ENCODE peak calls at places on chromosome 19, in seven cellular contexts. One of them, this sample, is unnamed.

GRCh38 chr19:33293255-33294057 is 8.9 kb downstream of the CEBPA start:
- DNase-seq in prostate gland: peak; percentile 74
- DNase-seq in stomach: no peak
- DNase-seq in SK-N-SH: no peak
- DNase-seq in breast epithelium: no peak
- DNase-seq in sigmoid colon: no peak
- DNase-seq in suprapubic skin: no peak
- DNase-seq in this sample: no peak

GRCh38 chr19:36207605-36208252 is 6.7 kb downstream of the ZNF565 start:
- DNase-seq in prostate gland: no peak
- DNase-seq in stomach: no peak
- DNase-seq in SK-N-SH: peak; percentile 46
- DNase-seq in breast epithelium: no peak
- DNase-seq in sigmoid colon: no peak
- DNase-seq in suprapubic skin: no peak
- DNase-seq in this sample: peak; percentile 35

GRCh38 chr19:39001016-39001415 is 25.5 kb upstream of the FBXO17 start:
- DNase-seq in prostate gland: no peak
- DNase-seq in stomach: no peak
- DNase-seq in SK-N-SH: no peak
- DNase-seq in breast epithelium: no peak
- DNase-seq in sigmoid colon: no peak
- DNase-seq in suprapubic skin: no peak
- DNase-seq in this sample: no peak

GRCh38 chr19:4909897-4910593 is 744 bp downstream of the UHRF1 start:
- DNase-seq in prostate gland: peak; percentile 91
- DNase-seq in stomach: peak; percentile 93
- DNase-seq in SK-N-SH: peak; percentile 99
- DNase-seq in breast epithelium: peak; percentile 90
- DNase-seq in sigmoid colon: peak; percentile 94
- DNase-seq in suprapubic skin: peak; percentile 97
- DNase-seq in this sample: peak; percentile 98

GRCh38 chr19:18294467-18294864 is 13.0 kb upstream of the JUND start:
- DNase-seq in prostate gland: peak; percentile 41
- DNase-seq in stomach: peak; percentile 66
- DNase-seq in SK-N-SH: peak; percentile 83
- DNase-seq in breast epithelium: no peak
- DNase-seq in sigmoid colon: no peak
- DNase-seq in suprapubic skin: no peak
- DNase-seq in this sample: no peak

GRCh38 chr19:46670874-46671273 is 9.9 kb upstream of the DACT3 start:
- DNase-seq in prostate gland: no peak
- DNase-seq in stomach: no peak
- DNase-seq in SK-N-SH: no peak
- DNase-seq in breast epithelium: no peak
- DNase-seq in sigmoid colon: no peak
- DNase-seq in suprapubic skin: no peak
- DNase-seq in this sample: no peak

GRCh38 chr19:8526345-8527062 is 12.5 kb upstream of the ZNF414 start:
- DNase-seq in prostate gland: peak; percentile 91
- DNase-seq in stomach: peak; percentile 93
- DNase-seq in SK-N-SH: peak; percentile 95
- DNase-seq in breast epithelium: peak; percentile 92
- DNase-seq in sigmoid colon: peak; percentile 95
- DNase-seq in suprapubic skin: peak; percentile 94
- DNase-seq in this sample: no peak

GRCh38 chr19:10884273-10884672 is 12.9 kb downstream of the CARM1 start:
- DNase-seq in prostate gland: no peak
- DNase-seq in stomach: no peak
- DNase-seq in SK-N-SH: no peak
- DNase-seq in breast epithelium: no peak
- DNase-seq in sigmoid colon: peak; percentile 85
- DNase-seq in suprapubic skin: no peak
- DNase-seq in this sample: no peak

GRCh38 chr19:39306075-39306474 is 9.9 kb downstream of the IFNL1 start:
- DNase-seq in prostate gland: no peak
- DNase-seq in stomach: no peak
- DNase-seq in SK-N-SH: no peak
- DNase-seq in breast epithelium: no peak
- DNase-seq in sigmoid colon: no peak
- DNase-seq in suprapubic skin: no peak
- DNase-seq in this sample: no peak

GRCh38 chr19:7993560-7993959 is 11.9 kb downstream of the ELAVL1 start:
- DNase-seq in prostate gland: no peak
- DNase-seq in stomach: no peak
- DNase-seq in SK-N-SH: no peak
- DNase-seq in breast epithelium: no peak
- DNase-seq in sigmoid colon: no peak
- DNase-seq in suprapubic skin: no peak
- DNase-seq in this sample: no peak

GRCh38 chr19:3276341-3276799 is 51.9 kb downstream of the CELF5 start:
- DNase-seq in prostate gland: peak; percentile 5
- DNase-seq in stomach: peak; percentile 34
- DNase-seq in SK-N-SH: peak; percentile 86
- DNase-seq in breast epithelium: peak; percentile 56
- DNase-seq in sigmoid colon: no peak
- DNase-seq in suprapubic skin: no peak
- DNase-seq in this sample: peak; percentile 49

GRCh38 chr19:45474191-45474940 is 6.6 kb downstream of the FOSB start:
- DNase-seq in prostate gland: no peak
- DNase-seq in stomach: no peak
- DNase-seq in SK-N-SH: no peak
- DNase-seq in breast epithelium: no peak
- DNase-seq in sigmoid colon: no peak
- DNase-seq in suprapubic skin: no peak
- DNase-seq in this sample: no peak

GRCh38 chr19:2733930-2734588 is 5.8 kb downstream of the SLC39A3 start:
- DNase-seq in prostate gland: no peak
- DNase-seq in stomach: no peak
- DNase-seq in SK-N-SH: no peak
- DNase-seq in breast epithelium: no peak
- DNase-seq in sigmoid colon: no peak
- DNase-seq in suprapubic skin: no peak
- DNase-seq in this sample: no peak

GRCh38 chr19:43781630-43782310 is 997 bp upstream of the KCNN4 start:
- DNase-seq in prostate gland: no peak
- DNase-seq in stomach: no peak
- DNase-seq in SK-N-SH: no peak
- DNase-seq in breast epithelium: no peak
- DNase-seq in sigmoid colon: no peak
- DNase-seq in suprapubic skin: no peak
- DNase-seq in this sample: no peak

GRCh38 chr19:7924241-7924640 is 1.7 kb downstream of the CTXN1 start:
- DNase-seq in prostate gland: no peak
- DNase-seq in stomach: no peak
- DNase-seq in SK-N-SH: no peak
- DNase-seq in breast epithelium: no peak
- DNase-seq in sigmoid colon: no peak
- DNase-seq in suprapubic skin: no peak
- DNase-seq in this sample: no peak

GRCh38 chr19:41218615-41219507 is at the start of gene AXL:
- DNase-seq in prostate gland: peak; percentile 88
- DNase-seq in stomach: peak; percentile 39
- DNase-seq in SK-N-SH: peak; percentile 43
- DNase-seq in breast epithelium: peak; percentile 93
- DNase-seq in sigmoid colon: peak; percentile 95
- DNase-seq in suprapubic skin: peak; percentile 92
- DNase-seq in this sample: no peak

GRCh38 chr19:9796113-9796773 is 22.6 kb downstream of the FBXL12 start:
- DNase-seq in prostate gland: peak; percentile 81
- DNase-seq in stomach: peak; percentile 84
- DNase-seq in SK-N-SH: peak; percentile 76
- DNase-seq in breast epithelium: peak; percentile 85
- DNase-seq in sigmoid colon: peak; percentile 88
- DNase-seq in suprapubic skin: peak; percentile 85
- DNase-seq in this sample: peak; percentile 38

GRCh38 chr19:51146751-51147150 is 4.7 kb downstream of the SIGLEC7 start:
- DNase-seq in prostate gland: no peak
- DNase-seq in stomach: no peak
- DNase-seq in SK-N-SH: no peak
- DNase-seq in breast epithelium: no peak
- DNase-seq in sigmoid colon: no peak
- DNase-seq in suprapubic skin: no peak
- DNase-seq in this sample: no peak

GRCh38 chr19:43435775-43436174 is 21.1 kb downstream of the TEX101 start:
- DNase-seq in prostate gland: no peak
- DNase-seq in stomach: no peak
- DNase-seq in SK-N-SH: no peak
- DNase-seq in breast epithelium: no peak
- DNase-seq in sigmoid colon: no peak
- DNase-seq in suprapubic skin: no peak
- DNase-seq in this sample: no peak

GRCh38 chr19:42270346-42271044 is 1.4 kb downstream of the CIC start:
- DNase-seq in prostate gland: peak; percentile 70
- DNase-seq in stomach: peak; percentile 63
- DNase-seq in SK-N-SH: peak; percentile 49
- DNase-seq in breast epithelium: peak; percentile 88
- DNase-seq in sigmoid colon: peak; percentile 92
- DNase-seq in suprapubic skin: peak; percentile 82
- DNase-seq in this sample: no peak

GRCh38 chr19:9793051-9793591 is 24.6 kb upstream of the ZNF846 start:
- DNase-seq in prostate gland: no peak
- DNase-seq in stomach: peak; percentile 51
- DNase-seq in SK-N-SH: no peak
- DNase-seq in breast epithelium: peak; percentile 59
- DNase-seq in sigmoid colon: peak; percentile 82
- DNase-seq in suprapubic skin: peak; percentile 88
- DNase-seq in this sample: no peak

GRCh38 chr19:46958542-46958941 is 61.1 kb upstream of the NPAS1 start:
- DNase-seq in prostate gland: no peak
- DNase-seq in stomach: no peak
- DNase-seq in SK-N-SH: peak; percentile 67
- DNase-seq in breast epithelium: no peak
- DNase-seq in sigmoid colon: no peak
- DNase-seq in suprapubic skin: no peak
- DNase-seq in this sample: no peak

GRCh38 chr19:38900220-38900629 is 456 bp downstream of the NFKBIB start:
- DNase-seq in prostate gland: no peak
- DNase-seq in stomach: no peak
- DNase-seq in SK-N-SH: no peak
- DNase-seq in breast epithelium: no peak
- DNase-seq in sigmoid colon: no peak
- DNase-seq in suprapubic skin: no peak
- DNase-seq in this sample: no peak

GRCh38 chr19:35000647-35001501 is 751 bp downstream of the GRAMD1A start:
- DNase-seq in prostate gland: peak; percentile 38
- DNase-seq in stomach: no peak
- DNase-seq in SK-N-SH: peak; percentile 53
- DNase-seq in breast epithelium: no peak
- DNase-seq in sigmoid colon: no peak
- DNase-seq in suprapubic skin: no peak
- DNase-seq in this sample: no peak
- TF ChIP-seq POLR2AphosphoS5 in prostate gland: no peak
- TF ChIP-seq POLR2AphosphoS5 in stomach: no peak
- TF ChIP-seq POLR2AphosphoS5 in SK-N-SH: no peak
- TF ChIP-seq POLR2AphosphoS5 in breast epithelium: no peak
- TF ChIP-seq POLR2AphosphoS5 in sigmoid colon: peak; percentile 26
- TF ChIP-seq POLR2AphosphoS5 in suprapubic skin: no peak
- TF ChIP-seq POLR2AphosphoS5 in this sample: peak; percentile 32

DNA sequence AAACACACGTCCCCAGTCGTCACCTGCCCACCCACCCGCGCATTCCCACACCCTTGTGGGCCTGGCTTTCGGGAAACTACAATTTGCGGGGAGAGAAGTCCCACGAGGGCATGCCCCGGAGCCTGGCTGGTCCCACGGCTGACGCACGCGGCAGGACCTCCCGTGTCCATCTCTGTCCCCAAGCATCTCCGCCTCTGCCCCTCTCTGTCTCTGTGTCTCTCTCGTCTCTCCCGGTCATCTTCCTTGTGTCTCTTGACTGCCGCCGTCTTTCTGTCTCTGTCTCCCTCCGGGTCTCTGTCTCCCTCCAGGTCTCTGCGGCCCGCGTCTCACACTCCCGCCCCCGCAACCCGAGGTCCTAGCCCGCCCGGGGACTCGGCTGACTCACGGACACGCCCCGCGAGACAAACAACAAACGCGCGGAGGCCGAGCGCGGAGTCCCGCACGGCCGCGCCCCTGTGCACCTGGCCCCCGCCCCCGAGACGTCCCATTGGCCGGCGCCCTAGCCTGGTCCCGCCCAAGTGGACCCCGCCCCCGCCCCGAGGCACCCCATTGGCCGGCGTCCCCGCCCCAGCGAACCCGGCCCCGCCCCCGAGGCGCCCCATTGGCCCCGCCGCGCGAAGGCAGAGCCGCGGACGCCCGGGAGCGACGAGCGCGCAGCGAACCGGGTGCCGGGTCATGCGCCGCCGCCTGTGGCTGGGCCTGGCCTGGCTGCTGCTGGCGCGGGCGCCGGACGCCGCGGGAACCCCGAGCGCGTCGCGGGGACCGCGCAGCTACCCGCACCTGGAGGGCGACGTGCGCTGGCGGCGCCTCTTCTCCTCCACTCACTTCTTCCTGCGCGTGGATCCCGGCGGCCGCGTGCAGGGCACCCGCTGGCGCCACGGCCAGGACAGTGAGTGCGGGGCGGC is at the start of gene FGF22:
- DNase-seq in prostate gland: peak; percentile 93
- DNase-seq in stomach: peak; percentile 97
- DNase-seq in SK-N-SH: peak; percentile 100
- DNase-seq in breast epithelium: peak; percentile 91
- DNase-seq in sigmoid colon: peak; percentile 96
- DNase-seq in suprapubic skin: peak; percentile 98
- DNase-seq in this sample: peak; percentile 98
- TF ChIP-seq POLR2AphosphoS5 in prostate gland: no peak
- TF ChIP-seq POLR2AphosphoS5 in stomach: no peak
- TF ChIP-seq POLR2AphosphoS5 in SK-N-SH: no peak
- TF ChIP-seq POLR2AphosphoS5 in breast epithelium: no peak
- TF ChIP-seq POLR2AphosphoS5 in sigmoid colon: no peak
- TF ChIP-seq POLR2AphosphoS5 in suprapubic skin: no peak
- TF ChIP-seq POLR2AphosphoS5 in this sample: no peak

DNA sequence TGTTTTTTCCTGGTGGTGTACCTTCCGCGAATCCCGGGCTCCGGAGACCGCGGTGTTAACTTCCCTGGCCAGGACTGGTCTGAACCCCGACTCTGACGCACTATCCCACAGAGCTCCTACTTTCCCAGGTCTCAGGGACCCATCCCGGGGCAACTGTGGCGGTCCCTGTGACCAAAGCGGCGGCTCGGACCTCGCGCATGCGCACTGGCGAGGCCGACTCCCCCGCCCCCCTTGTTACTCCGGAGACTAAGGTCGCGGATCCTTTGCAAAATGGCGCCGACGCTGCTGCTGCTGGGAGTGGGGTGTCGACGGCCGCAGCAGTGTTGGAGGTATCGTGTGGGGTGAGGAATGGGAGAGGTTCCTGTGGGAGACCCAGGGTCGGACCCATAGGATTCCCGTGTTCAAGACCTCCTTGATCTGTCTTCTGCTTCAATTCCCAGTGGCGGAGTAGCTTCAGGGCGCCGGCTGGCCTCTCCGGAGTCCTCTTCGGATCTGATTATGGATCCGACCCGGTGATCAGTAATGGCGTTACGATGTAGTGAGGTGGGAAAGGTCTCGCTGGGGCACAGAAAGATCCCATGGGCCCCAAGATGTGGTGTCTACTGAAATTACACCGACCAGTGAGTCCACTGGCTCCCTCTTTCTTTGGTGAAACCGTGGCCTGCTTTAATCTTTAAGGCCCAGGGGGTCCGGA is 66.6 kb upstream of the ZNF527 start:
- DNase-seq in prostate gland: no peak
- DNase-seq in stomach: no peak
- DNase-seq in SK-N-SH: peak; percentile 73
- DNase-seq in breast epithelium: no peak
- DNase-seq in sigmoid colon: peak; percentile 82
- DNase-seq in suprapubic skin: peak; percentile 77
- DNase-seq in this sample: no peak
- TF ChIP-seq POLR2AphosphoS5 in prostate gland: peak; percentile 5
- TF ChIP-seq POLR2AphosphoS5 in stomach: no peak
- TF ChIP-seq POLR2AphosphoS5 in SK-N-SH: no peak
- TF ChIP-seq POLR2AphosphoS5 in breast epithelium: no peak
- TF ChIP-seq POLR2AphosphoS5 in sigmoid colon: no peak
- TF ChIP-seq POLR2AphosphoS5 in suprapubic skin: no peak
- TF ChIP-seq POLR2AphosphoS5 in this sample: no peak

GRCh38 chr19:29431332-29431731 is 94.5 kb upstream of the VSTM2B start:
- DNase-seq in prostate gland: no peak
- DNase-seq in stomach: no peak
- DNase-seq in SK-N-SH: no peak
- DNase-seq in breast epithelium: no peak
- DNase-seq in sigmoid colon: no peak
- DNase-seq in suprapubic skin: no peak
- DNase-seq in this sample: no peak
- TF ChIP-seq POLR2AphosphoS5 in prostate gland: no peak
- TF ChIP-seq POLR2AphosphoS5 in stomach: no peak
- TF ChIP-seq POLR2AphosphoS5 in SK-N-SH: no peak
- TF ChIP-seq POLR2AphosphoS5 in breast epithelium: no peak
- TF ChIP-seq POLR2AphosphoS5 in sigmoid colon: no peak
- TF ChIP-seq POLR2AphosphoS5 in suprapubic skin: no peak
- TF ChIP-seq POLR2AphosphoS5 in this sample: no peak

This sample was measured in GM12891.